ENCODE peak calls at places on chromosomes 7 and 10, in ten cellular contexts. H, E, A, R, P, J, S, Y, D and Q are unnamed samples. For H3K4me1, the result is how much of the 10 kb centered on the place peaks cover.

GRCh38 chr10:1293147-1293546 is 237.0 kb downstream of the WDR37 start:
- DNase-seq in A (no peak), R (no peak), J (no peak), P (no peak), Y (no peak), D (no peak), S (no peak), E (no peak), H (no peak), Q (no peak)

GRCh38 chr10:133195611-133196010 is 34.4 kb upstream of the UTF1 start:
- DNase-seq in S (no peak), H (no peak), P (no peak), D (no peak), R (no peak), A (no peak), J (no peak), Y (no peak), E (no peak), Q (no peak)

GRCh38 chr7:134477954-134478353 is 19.1 kb upstream of the AKR1B1 start:
- DNase-seq in J (no peak), P (no peak), A (no peak), Y (no peak), S (no peak), H (no peak), R (no peak), E (no peak), D (no peak), Q (no peak)

GRCh38 chr7:101882595-101883564 is 65.5 kb downstream of the CUX1 start:
- DNase-seq in E (peak), S (peak), H (no peak), Y (no peak), R (peak), P (peak), A (peak), J (peak), D (peak), Q (peak)

GRCh38 chr10:11298116-11298515 is 280.4 kb downstream of the CELF2 start:
- DNase-seq in D (no peak), R (no peak), S (no peak), H (no peak), A (no peak), P (no peak), Y (no peak), J (no peak), E (no peak), Q (peak)

GRCh38 chr7:4885317-4885807 is 1.8 kb upstream of the RADIL start:
- DNase-seq in P (no peak), J (no peak), H (no peak), Y (no peak), S (no peak), D (no peak), A (no peak), E (no peak), R (no peak), Q (no peak)

GRCh38 chr7:117169907-117170306 is 153.0 kb downstream of the WNT2 start:
- DNase-seq in A (no peak), H (no peak), S (no peak), J (no peak), D (peak), R (no peak), E (peak), Y (no peak), P (no peak), Q (peak)

GRCh38 chr7:7231865-7232264 is 49.5 kb downstream of the C1GALT1 start:
- DNase-seq in R (no peak), D (no peak), H (no peak), E (no peak), A (no peak), S (no peak), Y (no peak), P (no peak), J (no peak), Q (no peak)

GRCh38 chr7:108441392-108441955 is 14.8 kb downstream of the NRCAM start:
- DNase-seq in D (no peak), Y (no peak), H (no peak), A (no peak), J (no peak), P (no peak), S (no peak), R (no peak), E (no peak), Q (peak)

GRCh38 chr10:91034494-91035157 is 113.7 kb upstream of the ANKRD1 start:
- DNase-seq in D (peak), S (peak), R (peak), H (no peak), E (no peak), P (peak), J (peak), Y (no peak), A (no peak), Q (peak)

GRCh38 chr10:29791773-29792172 is 157.0 kb upstream of the SVIL start:
- DNase-seq in R (no peak), E (no peak), P (no peak), S (no peak), H (no peak), Y (no peak), A (no peak), D (no peak), J (no peak), Q (no peak)

GRCh38 chr7:94492601-94493000 is 17.0 kb upstream of the CASD1 start:
- DNase-seq in Y (no peak), P (no peak), D (no peak), A (no peak), S (no peak), E (no peak), J (no peak), R (no peak), H (peak), Q (no peak)

GRCh38 chr7:44395067-44395466 is 69.7 kb upstream of the CAMK2B start:
- DNase-seq in R (no peak), E (no peak), S (no peak), A (no peak), H (no peak), D (no peak), P (no peak), J (no peak), Y (no peak), Q (peak)

GRCh38 chr10:99391346-99391745 is 39.1 kb downstream of the GOT1 start:
- DNase-seq in D (no peak), A (no peak), E (no peak), Y (no peak), H (no peak), R (no peak), P (no peak), J (no peak), S (no peak), Q (no peak)

GRCh38 chr10:120646159-120646558 is 189.1 kb downstream of the PLPP4 start:
- DNase-seq in D (no peak), E (no peak), R (no peak), H (no peak), S (no peak), Y (no peak), A (no peak), P (no peak), J (no peak), Q (no peak)

GRCh38 chr10:48285710-48286109 is 11.2 kb upstream of the FRMPD2 start:
- DNase-seq in J (no peak), R (no peak), P (no peak), D (no peak), A (no peak), Y (no peak), S (no peak), H (no peak), E (no peak), Q (no peak)

GRCh38 chr10:26540601-26541000 is 102.5 kb downstream of the APBB1IP start:
- DNase-seq in J (no peak), S (no peak), E (no peak), Y (no peak), P (no peak), D (no peak), R (no peak), A (no peak), H (peak), Q (no peak)

GRCh38 chr7:113268757-113269156 is 150.4 kb upstream of the SMIM30 start:
- DNase-seq in D (no peak), Y (no peak), E (no peak), P (no peak), S (no peak), J (no peak), R (no peak), A (no peak), H (no peak), Q (no peak)

DNA sequence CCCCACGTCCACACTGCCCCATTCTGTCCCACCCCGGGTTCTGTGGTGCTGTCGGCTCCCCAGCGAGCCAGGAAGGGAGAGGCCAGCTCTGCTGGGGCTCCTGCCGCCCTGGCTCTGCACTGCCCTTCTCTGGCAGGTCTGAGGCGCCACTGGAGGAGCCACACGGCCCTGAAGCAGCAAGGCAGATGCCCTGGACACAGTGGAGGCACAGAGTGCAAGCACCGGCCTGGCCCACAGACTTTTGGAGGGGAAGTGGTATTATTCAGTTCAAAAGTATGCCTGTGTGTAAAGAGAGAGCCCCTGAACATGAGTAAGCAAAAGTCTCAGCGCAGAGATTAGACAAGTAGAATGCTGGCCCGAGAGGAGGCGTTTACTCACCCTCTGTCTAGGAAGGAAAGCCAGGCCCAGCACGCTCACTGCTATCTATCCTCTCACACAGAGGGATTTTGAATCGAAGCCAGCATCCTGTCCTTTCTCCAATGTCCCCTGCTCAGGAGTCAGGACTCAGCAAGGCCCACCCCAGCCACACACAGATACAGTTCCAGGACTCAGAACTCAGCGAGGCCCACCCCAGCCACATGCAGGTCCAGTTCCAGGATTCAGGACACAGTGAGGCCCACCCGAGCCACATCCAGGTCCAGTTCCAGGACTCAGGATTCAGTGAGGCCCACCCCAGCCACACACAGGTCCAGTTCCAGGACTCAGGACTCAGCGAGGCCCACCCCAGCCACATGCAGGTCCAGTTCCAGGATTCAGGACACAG is 115.0 kb downstream of the EGFR start:
- DNase-seq in S (no peak), A (peak), R (no peak), P (peak), E (peak), Y (no peak), H (no peak), J (peak), D (peak), Q (peak)
- H3K4me3 ChIP-seq in S (no peak), A (no peak), R (no peak), P (no peak), E (peak), Y (no peak), H (no peak), J (no peak), D (no peak), Q (no peak)

GRCh38 chr7:66442385-66442784 is 186.3 kb upstream of the KCTD7 start:
- DNase-seq in R (no peak), J (no peak), P (no peak), S (no peak), D (no peak), Y (no peak), E (no peak), H (no peak), A (no peak), Q (no peak)
- H3K27ac ChIP-seq in R (no peak), J (no peak), P (peak), S (no peak), D (no peak), Y (no peak), E (no peak), H (no peak), A (no peak), Q (no peak)

GRCh38 chr10:79285315-79286185 is 61.7 kb upstream of the PPIF start:
- DNase-seq in D (no peak), P (no peak), A (no peak), S (no peak), J (no peak), R (no peak), Y (no peak), H (peak), E (no peak), Q (no peak)
- H3K4me1 ChIP-seq in D (under half), P (under half), A (under half), S (under half), J (under half), R (under half), Y (under half), H (under half), E (under half), Q (under half)

DNA sequence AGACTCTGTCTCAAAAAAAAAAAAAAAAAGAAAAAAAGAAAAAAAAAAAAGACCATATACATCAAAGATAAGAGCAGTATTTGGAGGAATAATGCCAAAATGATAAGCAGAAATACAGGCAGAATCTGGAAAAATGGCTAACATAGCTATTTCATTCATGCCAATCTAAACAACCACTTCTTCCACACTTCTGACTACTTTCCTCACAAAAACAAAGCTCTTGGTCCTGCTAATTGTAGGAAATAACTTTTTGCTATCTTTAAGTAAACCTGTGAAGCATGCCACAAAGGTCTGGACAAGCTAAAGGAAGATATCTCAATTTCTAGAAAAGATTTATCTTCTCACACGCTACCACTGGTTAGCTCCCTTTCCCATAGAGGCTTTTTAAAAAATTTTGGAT is 30.4 kb downstream of the MICU1 start:
- DNase-seq in E (no peak), R (no peak), J (no peak), S (no peak), H (no peak), Y (no peak), A (no peak), D (peak), P (no peak), Q (no peak)
- H3K4me3 ChIP-seq in E (no peak), R (no peak), J (no peak), S (no peak), H (no peak), Y (no peak), A (no peak), D (no peak), P (no peak), Q (no peak)

DNA sequence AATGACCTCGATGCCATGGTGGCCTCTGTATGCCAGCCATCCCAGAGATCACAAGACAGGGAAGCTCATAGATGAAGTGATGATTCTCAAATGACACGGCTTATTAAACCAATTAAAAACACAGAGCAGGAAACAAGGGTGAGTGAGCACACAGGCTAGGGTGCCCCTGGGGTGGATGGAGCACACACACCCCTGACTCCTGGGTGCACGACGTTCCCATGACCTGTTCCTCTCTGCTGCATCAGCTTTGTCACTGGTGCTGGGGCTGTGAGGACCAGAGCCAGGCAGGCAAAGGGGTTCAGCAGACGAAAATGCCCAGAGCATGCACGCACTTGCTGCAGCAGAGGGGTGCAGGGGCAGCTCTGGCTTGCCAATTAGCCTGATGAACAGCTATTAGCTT is 86.5 kb upstream of the LRRC4 start:
- DNase-seq in R (no peak), P (no peak), Y (no peak), J (no peak), S (no peak), E (no peak), A (no peak), D (no peak), H (no peak), Q (no peak)
- H3K27ac ChIP-seq in R (no peak), P (no peak), Y (no peak), J (no peak), S (no peak), E (no peak), A (no peak), D (no peak), H (no peak), Q (no peak)

GRCh38 chr10:74058071-74058470 is 60.2 kb downstream of the VCL start:
- DNase-seq in H (no peak), A (no peak), R (no peak), P (no peak), Y (no peak), E (no peak), J (no peak), S (no peak), D (peak), Q (peak)

GRCh38 chr10:74055383-74056065 is 57.6 kb downstream of the VCL start:
- DNase-seq in A (no peak), E (no peak), J (no peak), S (no peak), H (no peak), R (no peak), P (no peak), Y (no peak), D (no peak), Q (no peak)

GRCh38 chr10:74056081-74056818 is 58.3 kb downstream of the VCL start:
- DNase-seq in D (peak), H (peak), S (no peak), E (peak), J (peak), R (no peak), P (no peak), Y (peak), A (peak), Q (no peak)

GRCh38 chr10:74063256-74063655 is 65.3 kb downstream of the VCL start:
- DNase-seq in E (no peak), Y (no peak), D (no peak), R (no peak), S (no peak), P (no peak), H (no peak), J (no peak), A (no peak), Q (no peak)

DNA sequence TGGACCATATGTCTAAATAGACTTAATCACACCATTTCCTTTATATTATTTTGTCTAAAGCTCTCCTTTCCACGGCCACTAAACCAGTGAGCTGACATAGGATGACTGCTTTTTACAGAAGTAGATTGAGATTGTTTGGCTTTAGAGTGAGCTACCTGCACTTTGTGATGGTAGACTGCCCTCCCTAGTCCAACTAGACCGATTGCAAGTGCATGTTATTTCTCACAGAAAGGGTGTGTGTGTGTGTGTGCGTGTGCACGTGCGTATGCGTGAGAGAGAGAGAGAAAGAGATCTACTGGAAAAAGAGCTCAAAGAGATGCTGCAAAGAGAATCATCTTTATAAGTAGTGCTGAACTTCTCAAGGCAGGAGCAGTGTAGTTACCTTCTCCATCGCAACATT is 60.7 kb downstream of the VCL start:
- DNase-seq in H (peak), A (no peak), J (no peak), E (peak), S (no peak), Y (peak), R (no peak), P (peak), D (peak), Q (peak)
- H3K4me1 ChIP-seq in H (under half), A (under half), J (under half), E (under half), S (under half), Y (under half), R (under half), P (under half), D (under half), Q (under half)

GRCh38 chr7:140229591-140230516 is 53.1 kb upstream of the KDM7A start:
- DNase-seq in J (no peak), R (no peak), P (no peak), D (no peak), S (no peak), Y (peak), H (peak), A (no peak), E (no peak), Q (no peak)
- H3K4me3 ChIP-seq in J (peak), R (peak), P (peak), D (no peak), S (peak), Y (peak), H (peak), A (peak), E (peak), Q (no peak)